ENCODE peak calls at places on chromosomes 16 and 17, in eight cellular contexts. Y, G, M, R, Q, P, F and N are unnamed samples.
A peak's percentile ranks its signal among the peaks of the same experiment; 100 is the strongest.

GRCh38 chr16:55480228-55480655 is 1.2 kb downstream of the MMP2 start:
- DNase-seq in Y (no peak), G (peak; percentile 92), M (no peak), R (peak; percentile 89), Q (no peak), P (peak; percentile 6), F (no peak), N (peak; percentile 85)

GRCh38 chr16:52488837-52489289 is 58.1 kb downstream of the TOX3 start:
- DNase-seq in Y (no peak), G (no peak), M (no peak), R (no peak), Q (no peak), P (no peak), F (no peak), N (no peak)

GRCh38 chr16:66551362-66551761 is 1.0 kb upstream of the CKLF start:
- DNase-seq in Y (peak; percentile 60), G (peak; percentile 17), M (peak; percentile 36), R (peak; percentile 15), Q (no peak), P (no peak), F (no peak), N (peak; percentile 73)

GRCh38 chr17:73924488-73925186 is 278.8 kb upstream of the RPL38 start:
- DNase-seq in Y (no peak), G (no peak), M (no peak), R (no peak), Q (no peak), P (no peak), F (no peak), N (no peak)

GRCh38 chr17:6712058-6712853 is 913 bp downstream of the SLC13A5 start:
- DNase-seq in Y (no peak), G (peak; percentile 11), M (no peak), R (no peak), Q (no peak), P (no peak), F (no peak), N (no peak)

GRCh38 chr17:27651411-27652345 is 20.7 kb downstream of the LGALS9 start:
- DNase-seq in Y (peak; percentile 64), G (peak; percentile 29), M (peak; percentile 55), R (peak; percentile 17), Q (peak; percentile 46), P (peak; percentile 4), F (peak; percentile 5), N (peak; percentile 47)

GRCh38 chr16:74724820-74725549 is 24.3 kb upstream of the MLKL start:
- DNase-seq in Y (no peak), G (peak; percentile 83), M (no peak), R (peak; percentile 56), Q (no peak), P (peak; percentile 59), F (peak; percentile 74), N (peak; percentile 86)

GRCh38 chr16:66324785-66325184 is 41.7 kb upstream of the CDH5 start:
- DNase-seq in Y (no peak), G (peak; percentile 25), M (no peak), R (no peak), Q (no peak), P (no peak), F (no peak), N (peak; percentile 51)

GRCh38 chr16:76235426-76235825 is 41.8 kb upstream of the CNTNAP4 start:
- DNase-seq in Y (no peak), G (no peak), M (no peak), R (no peak), Q (no peak), P (no peak), F (no peak), N (no peak)

GRCh38 chr16:69324013-69324531 is 6.3 kb downstream of the PDF start:
- DNase-seq in Y (no peak), G (no peak), M (no peak), R (no peak), Q (no peak), P (no peak), F (no peak), N (no peak)

GRCh38 chr16:72172105-72173034 is at the start of gene PMFBP1:
- DNase-seq in Y (no peak), G (peak; percentile 87), M (no peak), R (peak; percentile 55), Q (no peak), P (no peak), F (no peak), N (peak; percentile 89)

GRCh38 chr16:84518804-84519341 is 14.4 kb upstream of the MEAK7 start:
- DNase-seq in Y (peak; percentile 66), G (no peak), M (no peak), R (no peak), Q (peak; percentile 14), P (no peak), F (no peak), N (no peak)

GRCh38 chr16:50739031-50739430 is 2.9 kb upstream of the CYLD start:
- DNase-seq in Y (no peak), G (no peak), M (no peak), R (no peak), Q (no peak), P (no peak), F (no peak), N (no peak)

GRCh38 chr17:19753049-19753444 is 4.9 kb upstream of the ALDH3A1 start:
- DNase-seq in Y (no peak), G (peak; percentile 48), M (no peak), R (peak; percentile 96), Q (no peak), P (no peak), F (no peak), N (peak; percentile 90)

GRCh38 chr16:48384982-48385271 is 286 bp downstream of the SIAH1 start:
- DNase-seq in Y (no peak), G (peak; percentile 24), M (no peak), R (no peak), Q (no peak), P (no peak), F (no peak), N (no peak)

GRCh38 chr17:17152385-17152784 is 53.7 kb downstream of the PLD6 start:
- DNase-seq in Y (no peak), G (peak; percentile 8), M (no peak), R (peak; percentile 24), Q (no peak), P (no peak), F (no peak), N (peak; percentile 11)

GRCh38 chr17:7011415-7011814 is 1.0 kb upstream of the RNASEK start:
- DNase-seq in Y (no peak), G (no peak), M (no peak), R (no peak), Q (no peak), P (no peak), F (no peak), N (no peak)

GRCh38 chr17:66405836-66406679 is 103.6 kb downstream of the PRKCA start:
- DNase-seq in Y (no peak), G (peak; percentile 33), M (no peak), R (peak; percentile 35), Q (no peak), P (no peak), F (no peak), N (no peak)

GRCh38 chr17:5123343-5124124 is 7.7 kb downstream of the USP6 start:
- DNase-seq in Y (no peak), G (no peak), M (no peak), R (no peak), Q (no peak), P (no peak), F (no peak), N (no peak)

GRCh38 chr17:7560172-7561027 is 1.3 kb upstream of the SENP3 start:
- DNase-seq in Y (peak; percentile 39), G (peak; percentile 52), M (no peak), R (peak; percentile 44), Q (peak; percentile 40), P (no peak), F (no peak), N (peak; percentile 76)

GRCh38 chr17:45376171-45376564 is 56.5 kb downstream of the ARHGAP27 start:
- DNase-seq in Y (no peak), G (no peak), M (no peak), R (no peak), Q (no peak), P (no peak), F (no peak), N (no peak)

GRCh38 chr17:42438600-42439567 is 15.8 kb upstream of the CAVIN1 start:
- DNase-seq in Y (peak; percentile 29), G (peak; percentile 37), M (no peak), R (no peak), Q (no peak), P (no peak), F (no peak), N (peak; percentile 53)

GRCh38 chr16:89344314-89344828 is 126.9 kb downstream of the ZNF778 start:
- DNase-seq in Y (no peak), G (no peak), M (no peak), R (no peak), Q (no peak), P (no peak), F (no peak), N (no peak)

GRCh38 chr17:47205419-47205963 is 3.7 kb upstream of the MYL4 start:
- DNase-seq in Y (peak; percentile 63), G (peak; percentile 76), M (peak; percentile 44), R (peak; percentile 70), Q (peak; percentile 26), P (no peak), F (no peak), N (peak; percentile 35)

GRCh38 chr16:55209626-55210025 is 114.4 kb upstream of the IRX6 start:
- DNase-seq in Y (no peak), G (no peak), M (no peak), R (no peak), Q (no peak), P (no peak), F (no peak), N (no peak)

GRCh38 chr17:59746849-59747445 is 39.5 kb downstream of the VMP1 start:
- DNase-seq in Y (peak; percentile 2), G (peak; percentile 60), M (no peak), R (peak; percentile 55), Q (no peak), P (no peak), F (no peak), N (peak; percentile 72)

GRCh38 chr17:35752945-35753764 is at the start of gene GAS2L2:
- DNase-seq in Y (no peak), G (no peak), M (no peak), R (no peak), Q (no peak), P (no peak), F (no peak), N (no peak)

GRCh38 chr17:5122586-5123342 is 6.9 kb downstream of the USP6 start:
- DNase-seq in Y (no peak), G (no peak), M (no peak), R (peak; percentile 24), Q (no peak), P (no peak), F (no peak), N (peak; percentile 12)

GRCh38 chr16:3065742-3066439 is 451 bp downstream of the IL32 start:
- DNase-seq in Y (peak; percentile 58), G (no peak), M (no peak), R (no peak), Q (no peak), P (no peak), F (no peak), N (no peak)

GRCh38 chr17:49890077-49890821 is 42.4 kb upstream of the TAC4 start:
- DNase-seq in Y (no peak), G (peak; percentile 33), M (no peak), R (no peak), Q (no peak), P (no peak), F (no peak), N (no peak)

GRCh38 chr16:69921125-69921524 is 30.0 kb upstream of the CLEC18A start:
- DNase-seq in Y (no peak), G (no peak), M (no peak), R (no peak), Q (no peak), P (no peak), F (no peak), N (no peak)

GRCh38 chr16:14325921-14326401 is 254.8 kb downstream of the MRTFB start:
- DNase-seq in Y (no peak), G (peak; percentile 57), M (no peak), R (no peak), Q (no peak), P (no peak), F (no peak), N (no peak)